ENCODE peak calls at places on chromosomes 7 and 10, in seven cellular contexts. N, F, T, U, Y, J and G are unnamed samples.

GRCh38 chr10:121449457-121450045 is 148.7 kb downstream of the FGFR2 start:
- DNase-seq in N (no peak), J (no peak), Y (no peak), F (no peak), U (peak; percentile 5), T (no peak), G (no peak)

GRCh38 chr10:43596546-43596945 is 9.7 kb upstream of the ZNF485 start:
- DNase-seq in T (no peak), U (no peak), F (peak; percentile 8), Y (no peak), J (no peak), N (no peak), G (peak; percentile 58)

GRCh38 chr7:1505731-1506550 is 1.8 kb upstream of the INTS1 start:
- DNase-seq in U (no peak), J (no peak), T (no peak), Y (no peak), N (no peak), F (no peak), G (peak; percentile 91)

GRCh38 chr7:45647967-45648670 is 74.0 kb downstream of the ADCY1 start:
- DNase-seq in J (no peak), U (no peak), F (no peak), T (no peak), Y (no peak), N (no peak), G (no peak)

GRCh38 chr10:52883996-52884871 is 111.7 kb upstream of the MBL2 start:
- DNase-seq in U (peak; percentile 25), J (peak; percentile 23), F (peak; percentile 92), Y (peak; percentile 37), N (peak; percentile 74), T (peak; percentile 85), G (peak; percentile 90)

GRCh38 chr10:70593513-70593890 is 9.0 kb downstream of the PRF1 start:
- DNase-seq in F (no peak), J (no peak), T (no peak), U (no peak), N (no peak), Y (no peak), G (no peak)

GRCh38 chr7:51265066-51265907 is 51.3 kb downstream of the COBL start:
- DNase-seq in U (no peak), T (no peak), F (peak; percentile 60), J (no peak), Y (no peak), N (no peak), G (no peak)

GRCh38 chr10:47299989-47300931 is at the start of gene GDF10:
- DNase-seq in N (peak; percentile 73), U (no peak), T (no peak), F (peak; percentile 7), J (no peak), Y (no peak), G (no peak)

GRCh38 chr7:82740246-82740848 is 296.8 kb upstream of the CACNA2D1 start:
- DNase-seq in J (peak; percentile 50), Y (no peak), F (peak; percentile 28), U (no peak), T (no peak), N (peak; percentile 48), G (peak; percentile 86)

GRCh38 chr7:72710983-72711382 is 117.0 kb downstream of the TYW1B start:
- DNase-seq in U (no peak), T (no peak), F (no peak), N (no peak), Y (peak; percentile 87), J (no peak), G (no peak)

GRCh38 chr7:25062380-25062779 is 62.7 kb downstream of the CYCS start:
- DNase-seq in Y (no peak), J (no peak), N (no peak), U (no peak), F (no peak), T (no peak), G (no peak)

GRCh38 chr10:114879541-114880158 is 58.1 kb downstream of the FHIP2A start:
- DNase-seq in T (no peak), F (peak; percentile 17), Y (peak; percentile 17), N (peak; percentile 36), U (peak; percentile 4), J (peak; percentile 43), G (peak; percentile 10)

GRCh38 chr10:123858039-123858740 is 33.4 kb downstream of the CPXM2 start:
- DNase-seq in Y (no peak), J (no peak), N (peak; percentile 40), U (no peak), F (no peak), T (no peak), G (no peak)

GRCh38 chr10:77442790-77443189 is 194.8 kb downstream of the KCNMA1 start:
- DNase-seq in Y (no peak), F (no peak), T (no peak), N (no peak), J (no peak), U (no peak), G (no peak)

GRCh38 chr7:111803015-111803758 is 240.9 kb upstream of the IMMP2L start:
- DNase-seq in U (no peak), J (no peak), T (no peak), F (peak; percentile 45), N (no peak), Y (no peak), G (no peak)

GRCh38 chr7:156466955-156467625 is 173.5 kb upstream of the RNF32 start:
- DNase-seq in J (no peak), F (no peak), N (peak; percentile 39), T (no peak), U (no peak), Y (no peak), G (no peak)

GRCh38 chr7:154640266-154640865 is 362.6 kb downstream of the PAXIP1 start:
- DNase-seq in T (no peak), N (peak; percentile 69), Y (peak; percentile 75), F (peak; percentile 21), U (no peak), J (no peak), G (no peak)

GRCh38 chr7:66013938-66014337 is 31.9 kb upstream of the GUSB start:
- DNase-seq in U (no peak), Y (peak; percentile 40), N (peak; percentile 49), F (peak; percentile 65), T (peak; percentile 38), J (peak; percentile 26), G (peak; percentile 75)

GRCh38 chr7:4694653-4695335 is 12.7 kb downstream of the FOXK1 start:
- DNase-seq in J (no peak), N (no peak), T (no peak), F (no peak), U (no peak), Y (no peak), G (no peak)

GRCh38 chr10:80204801-80205477 is 398 bp downstream of the ANXA11 start:
- DNase-seq in F (no peak), N (peak; percentile 81), Y (peak; percentile 71), J (no peak), U (no peak), T (no peak), G (no peak)

GRCh38 chr10:3207351-3207750 is 34.8 kb upstream of the PITRM1 start:
- DNase-seq in Y (no peak), J (no peak), U (no peak), N (no peak), F (no peak), T (no peak), G (no peak)

GRCh38 chr7:106606120-106606519 is 54.8 kb downstream of the CCDC71L start:
- DNase-seq in J (no peak), F (no peak), U (no peak), N (no peak), T (no peak), Y (no peak), G (no peak)

GRCh38 chr7:146661929-146662328 is 545.3 kb downstream of the CNTNAP2 start:
- DNase-seq in U (no peak), J (no peak), F (no peak), N (no peak), T (no peak), Y (no peak), G (no peak)

GRCh38 chr7:78015574-78016260 is 217.1 kb downstream of the PHTF2 start:
- DNase-seq in F (no peak), Y (peak; percentile 41), U (no peak), N (peak; percentile 82), J (no peak), T (no peak), G (no peak)
- TF ChIP-seq JUND in F (no peak), Y (no peak), U (no peak), N (no peak), J (no peak), T (no peak), G (no peak)

DNA sequence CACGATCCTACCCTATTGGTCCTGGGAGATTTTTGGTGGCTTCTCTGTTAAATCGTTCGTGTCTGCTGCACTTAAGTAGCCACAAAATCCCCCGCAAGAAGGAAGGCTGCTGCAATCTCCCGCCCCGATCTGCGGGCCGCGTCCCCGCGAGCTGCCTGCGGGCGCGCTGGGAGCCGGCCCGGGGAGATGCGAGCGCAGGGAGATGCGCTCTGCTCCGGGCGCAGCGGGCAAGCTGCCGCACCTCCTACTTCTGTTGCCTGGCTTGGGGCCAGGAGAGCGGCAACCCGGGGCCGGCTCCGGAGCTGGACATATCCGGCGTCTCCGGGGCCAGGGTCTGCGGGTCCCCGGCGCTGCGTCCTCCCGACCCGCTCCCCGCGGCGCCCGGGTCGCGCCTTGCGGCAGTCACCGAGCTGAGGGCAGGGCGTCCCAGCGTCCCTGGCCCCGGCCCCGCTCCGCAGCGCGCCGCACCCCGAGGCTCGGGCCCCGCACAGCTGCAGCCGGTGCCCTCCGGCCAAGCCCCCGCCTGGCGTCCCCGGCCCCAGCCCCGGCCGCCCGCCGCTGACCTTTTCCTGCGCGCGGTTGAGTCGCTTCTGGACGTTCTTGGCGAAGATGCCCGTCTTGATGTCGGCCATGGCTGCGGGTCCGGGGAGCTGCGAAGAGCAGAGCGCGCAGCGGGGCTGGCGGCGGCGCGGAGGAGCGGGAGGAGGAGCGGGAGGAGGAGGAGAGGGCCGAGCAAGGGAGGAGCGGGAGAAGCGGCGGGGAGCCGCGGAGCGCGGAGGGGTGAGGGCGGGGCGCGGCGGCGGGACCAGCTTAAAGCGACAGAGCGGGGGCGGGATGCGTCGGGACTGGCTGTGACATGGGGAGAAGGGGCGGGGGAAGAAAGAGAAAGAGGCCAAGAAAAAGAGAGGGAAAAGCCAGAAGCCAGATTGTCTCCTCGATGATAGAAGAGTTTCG is at the start of gene AMPH:
- DNase-seq in Y (no peak), T (peak; percentile 44), F (no peak), U (no peak), N (peak; percentile 74), J (no peak), G (peak; percentile 59)
- TF ChIP-seq JUND in Y (no peak), T (no peak), F (no peak), U (no peak), N (no peak), J (no peak), G (no peak)

GRCh38 chr10:103481974-103482531 is 3.0 kb upstream of the CALHM3 start:
- DNase-seq in J (peak; percentile 87), N (peak; percentile 77), F (peak; percentile 74), T (no peak), Y (peak; percentile 62), U (no peak), G (peak; percentile 42)
- TF ChIP-seq JUND in J (no peak), N (no peak), F (no peak), T (no peak), Y (no peak), U (no peak), G (no peak)

GRCh38 chr10:111989136-111990050 is 194.2 kb downstream of the GPAM start:
- DNase-seq in U (no peak), F (no peak), T (no peak), Y (no peak), J (no peak), N (peak; percentile 48), G (no peak)

GRCh38 chr10:111983970-111984525 is 199.5 kb downstream of the GPAM start:
- DNase-seq in N (no peak), T (no peak), J (no peak), F (no peak), Y (no peak), U (no peak), G (no peak)

GRCh38 chr10:111990734-111991133 is 192.8 kb downstream of the GPAM start:
- DNase-seq in N (peak; percentile 28), U (no peak), Y (no peak), F (no peak), J (no peak), T (no peak), G (no peak)

GRCh38 chr10:111986079-111986478 is 197.5 kb downstream of the GPAM start:
- DNase-seq in U (no peak), T (no peak), F (no peak), Y (no peak), J (no peak), N (no peak), G (no peak)
- TF ChIP-seq JUND in U (no peak), T (no peak), F (no peak), Y (no peak), J (no peak), N (no peak), G (no peak)